ENCODE peak calls at places on chromosomes 13 and 19, in six cellular contexts. One of them, this sample, is unnamed.

GRCh38 chr13:104473936-104474335 is 1407.7 kb upstream of the SLC10A2 start:
- DNase-seq in IMR-90: no peak
- DNase-seq in NCI-H460: no peak
- DNase-seq in cardiac fibroblast: no peak
- DNase-seq in osteoblast: no peak
- DNase-seq in astrocyte: peak
- DNase-seq in this sample: peak

GRCh38 chr19:49064768-49065611 is at the start of gene NTF4:
- DNase-seq in NCI-H460: no peak
- DNase-seq in cardiac fibroblast: peak
- DNase-seq in osteoblast: peak
- DNase-seq in astrocyte: no peak
- DNase-seq in IMR-90: no peak
- DNase-seq in this sample: peak

GRCh38 chr13:101289764-101290163 is 126.5 kb downstream of the NALCN start:
- DNase-seq in cardiac fibroblast: peak
- DNase-seq in osteoblast: peak
- DNase-seq in NCI-H460: no peak
- DNase-seq in astrocyte: peak
- DNase-seq in IMR-90: peak
- DNase-seq in this sample: peak

GRCh38 chr19:15862444-15862843 is 35.4 kb downstream of the CYP4F2 start:
- DNase-seq in osteoblast: no peak
- DNase-seq in cardiac fibroblast: no peak
- DNase-seq in NCI-H460: no peak
- DNase-seq in astrocyte: no peak
- DNase-seq in IMR-90: no peak
- DNase-seq in this sample: no peak

GRCh38 chr13:101116826-101117225 is 299.5 kb downstream of the NALCN start:
- DNase-seq in astrocyte: no peak
- DNase-seq in IMR-90: no peak
- DNase-seq in NCI-H460: no peak
- DNase-seq in cardiac fibroblast: no peak
- DNase-seq in osteoblast: no peak
- DNase-seq in this sample: no peak

GRCh38 chr13:86563308-86563707 is 764.1 kb upstream of the SLITRK6 start:
- DNase-seq in cardiac fibroblast: peak
- DNase-seq in NCI-H460: no peak
- DNase-seq in IMR-90: peak
- DNase-seq in astrocyte: peak
- DNase-seq in osteoblast: no peak
- DNase-seq in this sample: peak

GRCh38 chr19:4512070-4512469 is 6.2 kb downstream of the PLIN4 start:
- DNase-seq in IMR-90: no peak
- DNase-seq in NCI-H460: no peak
- DNase-seq in osteoblast: no peak
- DNase-seq in cardiac fibroblast: no peak
- DNase-seq in astrocyte: no peak
- DNase-seq in this sample: no peak

GRCh38 chr13:32316030-32316344 is 679 bp downstream of the BRCA2 start:
- DNase-seq in cardiac fibroblast: no peak
- DNase-seq in astrocyte: no peak
- DNase-seq in IMR-90: no peak
- DNase-seq in NCI-H460: no peak
- DNase-seq in osteoblast: no peak
- DNase-seq in this sample: no peak

GRCh38 chr13:75636339-75637095 is 387 bp downstream of the LMO7 start:
- DNase-seq in cardiac fibroblast: peak
- DNase-seq in NCI-H460: no peak
- DNase-seq in IMR-90: peak
- DNase-seq in osteoblast: peak
- DNase-seq in astrocyte: no peak
- DNase-seq in this sample: peak

GRCh38 chr19:41811036-41811435 is 14.6 kb downstream of the CEACAM3 start:
- DNase-seq in astrocyte: no peak
- DNase-seq in IMR-90: no peak
- DNase-seq in cardiac fibroblast: no peak
- DNase-seq in NCI-H460: no peak
- DNase-seq in osteoblast: peak
- DNase-seq in this sample: no peak

GRCh38 chr13:80727321-80727975 is 386.5 kb upstream of the SPRY2 start:
- DNase-seq in NCI-H460: no peak
- DNase-seq in osteoblast: no peak
- DNase-seq in astrocyte: no peak
- DNase-seq in IMR-90: no peak
- DNase-seq in cardiac fibroblast: peak
- DNase-seq in this sample: no peak

GRCh38 chr19:55699221-55699620 is 24.2 kb downstream of the EPN1 start:
- DNase-seq in NCI-H460: no peak
- DNase-seq in cardiac fibroblast: no peak
- DNase-seq in IMR-90: no peak
- DNase-seq in astrocyte: no peak
- DNase-seq in osteoblast: peak
- DNase-seq in this sample: no peak

GRCh38 chr13:41970022-41970421 is 9.1 kb upstream of the VWA8 start:
- DNase-seq in osteoblast: no peak
- DNase-seq in astrocyte: no peak
- DNase-seq in IMR-90: no peak
- DNase-seq in cardiac fibroblast: no peak
- DNase-seq in NCI-H460: no peak
- DNase-seq in this sample: no peak

GRCh38 chr13:51066091-51066831 is 44.8 kb downstream of the C13orf42 start:
- DNase-seq in astrocyte: peak
- DNase-seq in IMR-90: peak
- DNase-seq in NCI-H460: no peak
- DNase-seq in cardiac fibroblast: no peak
- DNase-seq in osteoblast: no peak
- DNase-seq in this sample: no peak

GRCh38 chr19:35959968-35960320 is 23.8 kb downstream of the LRFN3 start:
- DNase-seq in IMR-90: no peak
- DNase-seq in NCI-H460: no peak
- DNase-seq in osteoblast: peak
- DNase-seq in cardiac fibroblast: no peak
- DNase-seq in astrocyte: no peak
- DNase-seq in this sample: no peak

GRCh38 chr13:110155072-110155471 is 151.9 kb downstream of the COL4A1 start:
- DNase-seq in astrocyte: no peak
- DNase-seq in cardiac fibroblast: no peak
- DNase-seq in IMR-90: no peak
- DNase-seq in osteoblast: no peak
- DNase-seq in NCI-H460: no peak
- DNase-seq in this sample: no peak

GRCh38 chr13:60258349-60258748 is 94.6 kb upstream of the DIAPH3 start:
- DNase-seq in NCI-H460: no peak
- DNase-seq in astrocyte: no peak
- DNase-seq in IMR-90: no peak
- DNase-seq in cardiac fibroblast: no peak
- DNase-seq in osteoblast: no peak
- DNase-seq in this sample: no peak

GRCh38 chr19:35657904-35658700 is 8.2 kb upstream of the UPK1A start:
- DNase-seq in NCI-H460: no peak
- DNase-seq in cardiac fibroblast: no peak
- DNase-seq in IMR-90: no peak
- DNase-seq in osteoblast: peak
- DNase-seq in astrocyte: no peak
- DNase-seq in this sample: no peak

GRCh38 chr19:21322528-21322927 is 6.7 kb downstream of the ZNF708 start:
- DNase-seq in IMR-90: no peak
- DNase-seq in astrocyte: peak
- DNase-seq in NCI-H460: no peak
- DNase-seq in osteoblast: peak
- DNase-seq in cardiac fibroblast: peak
- DNase-seq in this sample: peak

GRCh38 chr13:75792526-75793187 is 156.5 kb downstream of the LMO7 start:
- DNase-seq in NCI-H460: no peak
- DNase-seq in IMR-90: peak
- DNase-seq in cardiac fibroblast: peak
- DNase-seq in osteoblast: no peak
- DNase-seq in astrocyte: peak
- DNase-seq in this sample: peak

GRCh38 chr13:24341439-24341838 is 32.1 kb downstream of the C1QTNF9 start:
- DNase-seq in IMR-90: peak
- DNase-seq in cardiac fibroblast: peak
- DNase-seq in astrocyte: no peak
- DNase-seq in osteoblast: peak
- DNase-seq in NCI-H460: no peak
- DNase-seq in this sample: peak

GRCh38 chr13:114049026-114049425 is 75.2 kb upstream of the C13orf46 start:
- DNase-seq in IMR-90: no peak
- DNase-seq in astrocyte: no peak
- DNase-seq in NCI-H460: no peak
- DNase-seq in osteoblast: no peak
- DNase-seq in cardiac fibroblast: no peak
- DNase-seq in this sample: no peak

GRCh38 chr19:30209617-30210600 is 162.3 kb upstream of the ZNF536 start:
- DNase-seq in osteoblast: peak
- DNase-seq in IMR-90: no peak
- DNase-seq in astrocyte: no peak
- DNase-seq in NCI-H460: no peak
- DNase-seq in cardiac fibroblast: no peak
- DNase-seq in this sample: no peak

GRCh38 chr13:50248537-50249521 is 233.6 kb downstream of the KCNRG start:
- DNase-seq in osteoblast: no peak
- DNase-seq in cardiac fibroblast: no peak
- DNase-seq in NCI-H460: no peak
- DNase-seq in IMR-90: no peak
- DNase-seq in astrocyte: no peak
- DNase-seq in this sample: no peak

GRCh38 chr19:2591537-2592291 is 110.8 kb downstream of the GNG7 start:
- DNase-seq in cardiac fibroblast: no peak
- DNase-seq in NCI-H460: no peak
- DNase-seq in IMR-90: no peak
- DNase-seq in astrocyte: no peak
- DNase-seq in osteoblast: no peak
- DNase-seq in this sample: no peak

GRCh38 chr19:6551607-6552450 is 21.0 kb downstream of the TNFSF9 start:
- DNase-seq in IMR-90: no peak
- DNase-seq in NCI-H460: peak
- DNase-seq in osteoblast: peak
- DNase-seq in astrocyte: peak
- DNase-seq in cardiac fibroblast: no peak
- DNase-seq in this sample: peak

GRCh38 chr13:50617134-50617721 is 226.3 kb downstream of the DLEU7 start:
- DNase-seq in astrocyte: peak
- DNase-seq in osteoblast: peak
- DNase-seq in IMR-90: peak
- DNase-seq in cardiac fibroblast: peak
- DNase-seq in NCI-H460: no peak
- DNase-seq in this sample: peak

GRCh38 chr19:30001794-30002193 is 59.8 kb downstream of the URI1 start:
- DNase-seq in osteoblast: no peak
- DNase-seq in astrocyte: no peak
- DNase-seq in NCI-H460: no peak
- DNase-seq in cardiac fibroblast: peak
- DNase-seq in IMR-90: peak
- DNase-seq in this sample: peak

GRCh38 chr13:30299746-30300145 is 7.6 kb downstream of the KATNAL1 start:
- DNase-seq in astrocyte: peak
- DNase-seq in IMR-90: peak
- DNase-seq in cardiac fibroblast: no peak
- DNase-seq in NCI-H460: no peak
- DNase-seq in osteoblast: no peak
- DNase-seq in this sample: no peak

GRCh38 chr19:12985049-12985776 is 10.1 kb upstream of the NFIX start:
- DNase-seq in cardiac fibroblast: peak
- DNase-seq in IMR-90: peak
- DNase-seq in NCI-H460: peak
- DNase-seq in astrocyte: peak
- DNase-seq in osteoblast: peak
- DNase-seq in this sample: peak

GRCh38 chr13:76937416-76937815 is 10.9 kb upstream of the ACOD1 start:
- DNase-seq in osteoblast: peak
- DNase-seq in cardiac fibroblast: peak
- DNase-seq in IMR-90: peak
- DNase-seq in astrocyte: peak
- DNase-seq in NCI-H460: no peak
- DNase-seq in this sample: peak

GRCh38 chr13:43023244-43023931 is at the start of gene DNAJC15:
- DNase-seq in NCI-H460: peak
- DNase-seq in astrocyte: peak
- DNase-seq in osteoblast: peak
- DNase-seq in cardiac fibroblast: peak
- DNase-seq in IMR-90: peak
- DNase-seq in this sample: peak

GRCh38 chr13:106656214-106656613 is 88.3 kb upstream of the ARGLU1 start:
- DNase-seq in osteoblast: no peak
- DNase-seq in astrocyte: no peak
- DNase-seq in IMR-90: no peak
- DNase-seq in cardiac fibroblast: no peak
- DNase-seq in NCI-H460: no peak
- DNase-seq in this sample: no peak

GRCh38 chr13:21402586-21403307 is 56.4 kb downstream of the ZDHHC20 start:
- DNase-seq in cardiac fibroblast: peak
- DNase-seq in astrocyte: peak
- DNase-seq in NCI-H460: no peak
- DNase-seq in osteoblast: peak
- DNase-seq in IMR-90: peak
- DNase-seq in this sample: peak

GRCh38 chr13:44921931-44922758 is 67.1 kb downstream of the NUFIP1 start:
- DNase-seq in cardiac fibroblast: peak
- DNase-seq in astrocyte: peak
- DNase-seq in osteoblast: peak
- DNase-seq in NCI-H460: peak
- DNase-seq in IMR-90: peak
- DNase-seq in this sample: peak

GRCh38 chr13:85509512-85509911 is 289.7 kb downstream of the SLITRK6 start:
- DNase-seq in osteoblast: no peak
- DNase-seq in IMR-90: peak
- DNase-seq in NCI-H460: peak
- DNase-seq in cardiac fibroblast: no peak
- DNase-seq in astrocyte: peak
- DNase-seq in this sample: peak